ENCODE peak calls at places on chromosomes 13 and 19, in nine cellular contexts. V, F, Z, E, P, D, T, G and W are unnamed samples.

GRCh38 chr13:66886248-66886647 is 343.9 kb downstream of the PCDH9 start:
- DNase-seq in V (no peak), Z (no peak), F (no peak), E (no peak), P (no peak), T (no peak), D (no peak), G (peak; percentile 49), W (no peak)

GRCh38 chr13:110305949-110306339 is 1.0 kb downstream of the COL4A1 start:
- DNase-seq in F (no peak), P (no peak), E (no peak), V (no peak), D (no peak), T (no peak), Z (no peak), G (no peak), W (no peak)

GRCh38 chr19:33702606-33703437 is 81.1 kb downstream of the CHST8 start:
- DNase-seq in E (no peak), F (no peak), Z (no peak), D (no peak), G (peak; percentile 33), V (no peak), T (peak; percentile 5), P (no peak), W (no peak)

GRCh38 chr19:44803442-44804428 is 5.2 kb upstream of the BCAM start:
- DNase-seq in Z (no peak), G (no peak), T (no peak), D (no peak), V (no peak), P (no peak), F (no peak), E (no peak), W (no peak)

GRCh38 chr19:18392417-18392816 is 5.0 kb downstream of the LRRC25 start:
- DNase-seq in G (no peak), T (no peak), V (peak; percentile 72), D (no peak), Z (no peak), E (no peak), P (no peak), F (peak; percentile 64), W (no peak)

GRCh38 chr19:38290631-38291147 is 13.4 kb upstream of the C19orf33 start:
- DNase-seq in G (peak; percentile 69), E (peak; percentile 87), Z (peak; percentile 98), D (peak; percentile 71), P (no peak), V (no peak), F (peak; percentile 69), T (no peak), W (no peak)

GRCh38 chr13:51905787-51906186 is 44.0 kb downstream of the CCDC70 start:
- DNase-seq in T (no peak), E (no peak), P (no peak), F (no peak), G (no peak), V (peak; percentile 4), D (no peak), Z (no peak), W (no peak)

GRCh38 chr13:112696001-112696868 is 6.4 kb downstream of the ATP11A start:
- DNase-seq in F (no peak), Z (no peak), T (no peak), E (no peak), P (no peak), V (no peak), D (no peak), G (no peak), W (no peak)

GRCh38 chr19:14559916-14560775 is 11.7 kb downstream of the NDUFB7 start:
- DNase-seq in V (no peak), Z (no peak), T (no peak), D (no peak), F (no peak), P (no peak), E (no peak), G (no peak), W (no peak)

GRCh38 chr13:73870970-73871935 is 263.0 kb downstream of the KLF12 start:
- DNase-seq in G (no peak), E (peak; percentile 35), V (no peak), F (no peak), D (peak; percentile 78), P (no peak), Z (peak; percentile 96), T (no peak), W (no peak)

DNA sequence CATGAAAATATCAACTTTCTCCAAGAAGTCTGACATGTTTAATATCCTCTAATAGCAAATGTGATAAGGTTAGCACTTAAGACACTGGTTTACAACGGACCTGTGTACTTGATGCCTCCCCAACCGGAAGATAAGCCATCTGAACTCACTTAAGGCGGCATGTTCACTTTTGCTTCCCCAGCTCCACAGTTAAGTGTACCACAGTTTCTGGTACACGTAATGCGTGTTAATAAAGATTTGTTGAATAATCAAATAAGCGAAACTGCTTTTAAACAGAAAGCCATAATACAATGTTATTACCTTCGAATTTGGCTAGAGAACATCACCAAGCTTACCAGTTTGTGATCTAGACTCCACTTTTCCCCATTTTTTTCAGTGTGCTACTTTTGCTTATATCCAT is 1.4 kb upstream of the PAN3 start:
- DNase-seq in F (no peak), T (no peak), P (no peak), G (no peak), E (no peak), Z (no peak), V (no peak), D (no peak), W (no peak)
- H3K4me3 ChIP-seq in F (no peak overlapping the region), T (no peak overlapping the region), P (peak overlapping the region; percentile 99), G (peak overlapping the region; percentile 89), E (peak overlapping the region; percentile 88), Z (peak overlapping the region; percentile 28), V (no peak overlapping the region), D (peak overlapping the region; percentile 90), W (peak overlapping the region; percentile 93)

GRCh38 chr19:31285744-31286143 is 63.5 kb downstream of the TSHZ3 start:
- DNase-seq in E (no peak), D (no peak), V (no peak), F (no peak), T (no peak), Z (peak; percentile 64), P (no peak), G (no peak), W (no peak)
- TF ChIP-seq CTCF in E (no peak), D (no peak), V (no peak), F (no peak), T (no peak), Z (no peak), P (no peak), G (no peak), W (no peak)

GRCh38 chr13:79373916-79374315 is 32.1 kb downstream of the RBM26 start:
- DNase-seq in F (no peak), T (no peak), Z (no peak), P (no peak), G (no peak), D (no peak), E (no peak), V (no peak), W (no peak)

GRCh38 chr13:79365981-79366380 is 40.1 kb downstream of the RBM26 start:
- DNase-seq in D (no peak), E (no peak), G (no peak), Z (no peak), T (no peak), P (no peak), F (no peak), V (no peak), W (no peak)

GRCh38 chr13:79374578-79374977 is 31.5 kb downstream of the RBM26 start:
- DNase-seq in D (no peak), P (no peak), Z (no peak), V (no peak), E (no peak), F (no peak), G (no peak), T (no peak), W (no peak)

DNA sequence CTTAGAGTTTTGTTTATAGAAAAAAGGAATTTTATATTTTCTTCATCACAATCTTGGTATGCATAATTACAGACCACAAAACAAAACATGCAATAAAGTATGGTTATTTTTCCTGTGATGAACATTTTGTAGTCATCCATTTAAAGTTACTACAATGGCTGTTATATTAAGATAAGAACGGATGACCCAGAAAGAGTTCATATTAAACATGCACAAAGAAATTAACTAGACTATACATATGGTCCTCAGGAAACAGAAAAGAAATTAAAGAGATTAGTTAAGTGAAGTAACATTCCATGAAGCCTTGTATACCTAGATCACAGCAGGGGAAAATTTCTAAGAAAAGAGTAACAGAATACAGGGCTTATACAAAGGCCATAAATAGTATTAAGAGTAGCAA is 36.8 kb downstream of the RBM26 start:
- DNase-seq in P (no peak), G (no peak), E (peak; percentile 4), Z (no peak), D (no peak), F (no peak), T (no peak), V (no peak), W (no peak)
- H3K4me3 ChIP-seq in P (no peak overlapping the region), G (no peak overlapping the region), E (no peak overlapping the region), Z (no peak overlapping the region), D (no peak overlapping the region), F (no peak overlapping the region), T (no peak overlapping the region), V (no peak overlapping the region), W (no peak overlapping the region)

GRCh38 chr19:41620171-41620570 is 6.7 kb downstream of the CEACAM4 start:
- DNase-seq in T (no peak), V (no peak), P (no peak), D (no peak), E (no peak), Z (no peak), G (no peak), F (no peak), W (no peak)

GRCh38 chr19:41615207-41615606 is 11.7 kb downstream of the CEACAM4 start:
- DNase-seq in E (no peak), G (no peak), T (no peak), D (no peak), V (no peak), P (no peak), Z (no peak), F (peak; percentile 17), W (no peak)

GRCh38 chr19:41617941-41618730 is 8.7 kb downstream of the CEACAM4 start:
- DNase-seq in D (no peak), V (no peak), G (no peak), P (no peak), Z (no peak), F (no peak), T (no peak), E (no peak), W (no peak)

GRCh38 chr19:41619018-41619571 is 7.8 kb downstream of the CEACAM4 start:
- DNase-seq in V (no peak), P (no peak), E (no peak), D (no peak), G (no peak), F (no peak), Z (no peak), T (no peak), W (no peak)

DNA sequence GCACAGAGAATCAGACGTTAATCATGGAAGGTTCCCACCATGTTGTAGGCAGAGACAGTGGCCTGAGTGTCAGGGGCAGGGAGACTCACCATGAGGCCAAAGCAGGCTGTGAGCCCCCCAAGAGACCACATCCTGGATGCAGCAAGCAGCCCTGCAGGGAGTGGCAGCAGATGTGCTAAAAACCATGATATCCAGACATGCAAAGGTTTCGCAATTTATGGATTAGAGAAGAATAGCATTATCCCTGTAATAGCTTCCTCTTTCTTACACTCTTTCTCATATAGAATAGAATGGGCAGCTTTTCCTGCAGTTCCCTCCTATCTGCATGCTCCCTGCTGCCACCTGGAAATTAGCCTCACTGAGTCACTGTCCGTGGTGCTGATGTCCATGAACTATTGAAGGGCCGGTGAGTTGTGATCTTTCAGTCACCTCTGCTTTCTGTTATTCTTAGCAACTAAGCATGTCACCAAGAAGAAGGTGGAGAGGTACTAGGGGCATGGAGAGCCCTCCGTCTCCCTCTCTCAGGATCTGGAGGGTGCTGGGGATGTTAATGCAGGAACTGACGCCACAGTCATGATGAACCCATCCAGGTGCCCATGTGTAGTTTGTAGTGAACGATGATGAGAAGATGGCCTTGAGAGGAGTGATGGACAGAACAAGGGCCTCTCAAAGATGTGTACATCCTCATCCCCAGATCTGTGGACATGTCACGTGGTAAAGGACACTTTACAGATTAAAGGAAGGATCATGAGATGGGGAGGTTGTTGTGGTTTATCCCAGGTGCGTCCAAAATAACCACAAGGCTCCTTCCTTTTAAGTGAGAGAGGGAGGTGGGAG is 9.9 kb downstream of the CEACAM4 start:
- DNase-seq in G (no peak), Z (peak; percentile 10), P (peak; percentile 49), D (no peak), E (no peak), V (no peak), T (no peak), F (peak; percentile 28), W (no peak)
- TF ChIP-seq CTCF in G (no peak), Z (no peak), P (no peak), D (no peak), E (no peak), V (no peak), T (no peak), F (no peak), W (no peak)